ENCODE peak calls at places on chromosomes 13 and 19, in seven cellular contexts. One of them, this sample, is unnamed.

GRCh38 chr13:69565334-69565733 is 542.3 kb upstream of the ATXN8OS start:
- DNase-seq in midbrain: no peak
- DNase-seq in activated CD4-positive, alpha-beta T cell treated with anti-CD3 and anti-CD28 coated beads, Interleukin-2, amount 50 U/mL, for 1 hour: no peak
- DNase-seq in NCI-H1092 treated with DMSO at 0.1 percent for 48 hours: no peak
- DNase-seq in stimulated activated CD4-positive, alpha-beta T cell treated with anti-CD3 and anti-CD28 coated beads, Interleukin-2, amount 100 ng/mL, for 48 hours: no peak
- DNase-seq in right atrium auricular region: no peak
- DNase-seq in kidney epithelial cell: peak
- DNase-seq in this sample: no peak

GRCh38 chr19:18520848-18521691 is 800 bp downstream of the ELL start:
- DNase-seq in midbrain: no peak
- DNase-seq in activated CD4-positive, alpha-beta T cell treated with anti-CD3 and anti-CD28 coated beads, Interleukin-2, amount 50 U/mL, for 1 hour: peak
- DNase-seq in NCI-H1092 treated with DMSO at 0.1 percent for 48 hours: no peak
- DNase-seq in stimulated activated CD4-positive, alpha-beta T cell treated with anti-CD3 and anti-CD28 coated beads, Interleukin-2, amount 100 ng/mL, for 48 hours: no peak
- DNase-seq in right atrium auricular region: no peak
- DNase-seq in kidney epithelial cell: no peak
- DNase-seq in this sample: peak

GRCh38 chr19:48102870-48103751 is 7.5 kb downstream of the PLA2G4C start:
- DNase-seq in midbrain: no peak
- DNase-seq in activated CD4-positive, alpha-beta T cell treated with anti-CD3 and anti-CD28 coated beads, Interleukin-2, amount 50 U/mL, for 1 hour: peak
- DNase-seq in NCI-H1092 treated with DMSO at 0.1 percent for 48 hours: peak
- DNase-seq in stimulated activated CD4-positive, alpha-beta T cell treated with anti-CD3 and anti-CD28 coated beads, Interleukin-2, amount 100 ng/mL, for 48 hours: peak
- DNase-seq in right atrium auricular region: no peak
- DNase-seq in kidney epithelial cell: no peak
- DNase-seq in this sample: no peak

GRCh38 chr13:97743946-97744345 is 209.5 kb upstream of the IPO5 start:
- DNase-seq in midbrain: no peak
- DNase-seq in activated CD4-positive, alpha-beta T cell treated with anti-CD3 and anti-CD28 coated beads, Interleukin-2, amount 50 U/mL, for 1 hour: no peak
- DNase-seq in NCI-H1092 treated with DMSO at 0.1 percent for 48 hours: no peak
- DNase-seq in stimulated activated CD4-positive, alpha-beta T cell treated with anti-CD3 and anti-CD28 coated beads, Interleukin-2, amount 100 ng/mL, for 48 hours: no peak
- DNase-seq in right atrium auricular region: no peak
- DNase-seq in kidney epithelial cell: no peak
- DNase-seq in this sample: no peak

GRCh38 chr19:32475393-32475792 is 69.8 kb downstream of the DPY19L3 start:
- DNase-seq in midbrain: no peak
- DNase-seq in activated CD4-positive, alpha-beta T cell treated with anti-CD3 and anti-CD28 coated beads, Interleukin-2, amount 50 U/mL, for 1 hour: no peak
- DNase-seq in NCI-H1092 treated with DMSO at 0.1 percent for 48 hours: no peak
- DNase-seq in stimulated activated CD4-positive, alpha-beta T cell treated with anti-CD3 and anti-CD28 coated beads, Interleukin-2, amount 100 ng/mL, for 48 hours: no peak
- DNase-seq in right atrium auricular region: no peak
- DNase-seq in kidney epithelial cell: no peak
- DNase-seq in this sample: no peak

GRCh38 chr19:10353793-10354391 is 14.5 kb upstream of the ICAM3 start:
- DNase-seq in midbrain: no peak
- DNase-seq in activated CD4-positive, alpha-beta T cell treated with anti-CD3 and anti-CD28 coated beads, Interleukin-2, amount 50 U/mL, for 1 hour: peak
- DNase-seq in NCI-H1092 treated with DMSO at 0.1 percent for 48 hours: no peak
- DNase-seq in stimulated activated CD4-positive, alpha-beta T cell treated with anti-CD3 and anti-CD28 coated beads, Interleukin-2, amount 100 ng/mL, for 48 hours: peak
- DNase-seq in right atrium auricular region: peak
- DNase-seq in kidney epithelial cell: no peak
- DNase-seq in this sample: peak

GRCh38 chr13:113420833-113421600 is 32.3 kb downstream of the ADPRHL1 start:
- DNase-seq in midbrain: no peak
- DNase-seq in activated CD4-positive, alpha-beta T cell treated with anti-CD3 and anti-CD28 coated beads, Interleukin-2, amount 50 U/mL, for 1 hour: no peak
- DNase-seq in NCI-H1092 treated with DMSO at 0.1 percent for 48 hours: no peak
- DNase-seq in stimulated activated CD4-positive, alpha-beta T cell treated with anti-CD3 and anti-CD28 coated beads, Interleukin-2, amount 100 ng/mL, for 48 hours: no peak
- DNase-seq in right atrium auricular region: no peak
- DNase-seq in kidney epithelial cell: no peak
- DNase-seq in this sample: no peak

GRCh38 chr13:33182729-33183128 is 102.8 kb downstream of the STARD13 start:
- DNase-seq in midbrain: no peak
- DNase-seq in activated CD4-positive, alpha-beta T cell treated with anti-CD3 and anti-CD28 coated beads, Interleukin-2, amount 50 U/mL, for 1 hour: no peak
- DNase-seq in NCI-H1092 treated with DMSO at 0.1 percent for 48 hours: no peak
- DNase-seq in stimulated activated CD4-positive, alpha-beta T cell treated with anti-CD3 and anti-CD28 coated beads, Interleukin-2, amount 100 ng/mL, for 48 hours: no peak
- DNase-seq in right atrium auricular region: no peak
- DNase-seq in kidney epithelial cell: no peak
- DNase-seq in this sample: no peak

GRCh38 chr19:7731615-7732014 is 295 bp downstream of the CLEC4G start:
- DNase-seq in midbrain: no peak
- DNase-seq in activated CD4-positive, alpha-beta T cell treated with anti-CD3 and anti-CD28 coated beads, Interleukin-2, amount 50 U/mL, for 1 hour: no peak
- DNase-seq in NCI-H1092 treated with DMSO at 0.1 percent for 48 hours: no peak
- DNase-seq in stimulated activated CD4-positive, alpha-beta T cell treated with anti-CD3 and anti-CD28 coated beads, Interleukin-2, amount 100 ng/mL, for 48 hours: no peak
- DNase-seq in right atrium auricular region: no peak
- DNase-seq in kidney epithelial cell: no peak
- DNase-seq in this sample: no peak

GRCh38 chr19:55305491-55305890 is 19.6 kb downstream of the TMEM150B start:
- DNase-seq in midbrain: no peak
- DNase-seq in activated CD4-positive, alpha-beta T cell treated with anti-CD3 and anti-CD28 coated beads, Interleukin-2, amount 50 U/mL, for 1 hour: peak
- DNase-seq in NCI-H1092 treated with DMSO at 0.1 percent for 48 hours: peak
- DNase-seq in stimulated activated CD4-positive, alpha-beta T cell treated with anti-CD3 and anti-CD28 coated beads, Interleukin-2, amount 100 ng/mL, for 48 hours: peak
- DNase-seq in right atrium auricular region: no peak
- DNase-seq in kidney epithelial cell: no peak
- DNase-seq in this sample: peak

GRCh38 chr13:74047925-74048324 is 86.3 kb downstream of the KLF12 start:
- DNase-seq in midbrain: no peak
- DNase-seq in activated CD4-positive, alpha-beta T cell treated with anti-CD3 and anti-CD28 coated beads, Interleukin-2, amount 50 U/mL, for 1 hour: no peak
- DNase-seq in NCI-H1092 treated with DMSO at 0.1 percent for 48 hours: no peak
- DNase-seq in stimulated activated CD4-positive, alpha-beta T cell treated with anti-CD3 and anti-CD28 coated beads, Interleukin-2, amount 100 ng/mL, for 48 hours: no peak
- DNase-seq in right atrium auricular region: no peak
- DNase-seq in kidney epithelial cell: peak
- DNase-seq in this sample: no peak

GRCh38 chr19:17226002-17226933 is at the start of gene OCEL1:
- DNase-seq in midbrain: peak
- DNase-seq in activated CD4-positive, alpha-beta T cell treated with anti-CD3 and anti-CD28 coated beads, Interleukin-2, amount 50 U/mL, for 1 hour: peak
- DNase-seq in NCI-H1092 treated with DMSO at 0.1 percent for 48 hours: peak
- DNase-seq in stimulated activated CD4-positive, alpha-beta T cell treated with anti-CD3 and anti-CD28 coated beads, Interleukin-2, amount 100 ng/mL, for 48 hours: peak
- DNase-seq in right atrium auricular region: peak
- DNase-seq in kidney epithelial cell: peak
- DNase-seq in this sample: peak

GRCh38 chr19:54257116-54257480 is at the start of gene LILRB5:
- DNase-seq in midbrain: no peak
- DNase-seq in activated CD4-positive, alpha-beta T cell treated with anti-CD3 and anti-CD28 coated beads, Interleukin-2, amount 50 U/mL, for 1 hour: no peak
- DNase-seq in NCI-H1092 treated with DMSO at 0.1 percent for 48 hours: no peak
- DNase-seq in stimulated activated CD4-positive, alpha-beta T cell treated with anti-CD3 and anti-CD28 coated beads, Interleukin-2, amount 100 ng/mL, for 48 hours: no peak
- DNase-seq in right atrium auricular region: peak
- DNase-seq in kidney epithelial cell: no peak
- DNase-seq in this sample: no peak

GRCh38 chr13:24270639-24271131 is 38.7 kb upstream of the C1QTNF9 start:
- DNase-seq in midbrain: peak
- DNase-seq in activated CD4-positive, alpha-beta T cell treated with anti-CD3 and anti-CD28 coated beads, Interleukin-2, amount 50 U/mL, for 1 hour: peak
- DNase-seq in NCI-H1092 treated with DMSO at 0.1 percent for 48 hours: no peak
- DNase-seq in stimulated activated CD4-positive, alpha-beta T cell treated with anti-CD3 and anti-CD28 coated beads, Interleukin-2, amount 100 ng/mL, for 48 hours: peak
- DNase-seq in right atrium auricular region: peak
- DNase-seq in kidney epithelial cell: no peak
- DNase-seq in this sample: peak

GRCh38 chr13:57631607-57632275 is at the start of gene PCDH17:
- DNase-seq in midbrain: no peak
- DNase-seq in activated CD4-positive, alpha-beta T cell treated with anti-CD3 and anti-CD28 coated beads, Interleukin-2, amount 50 U/mL, for 1 hour: no peak
- DNase-seq in NCI-H1092 treated with DMSO at 0.1 percent for 48 hours: peak
- DNase-seq in stimulated activated CD4-positive, alpha-beta T cell treated with anti-CD3 and anti-CD28 coated beads, Interleukin-2, amount 100 ng/mL, for 48 hours: no peak
- DNase-seq in right atrium auricular region: peak
- DNase-seq in kidney epithelial cell: no peak
- DNase-seq in this sample: no peak

GRCh38 chr19:53102186-53102585 is 1.0 kb downstream of the ZNF160 start:
- DNase-seq in midbrain: no peak
- DNase-seq in activated CD4-positive, alpha-beta T cell treated with anti-CD3 and anti-CD28 coated beads, Interleukin-2, amount 50 U/mL, for 1 hour: no peak
- DNase-seq in NCI-H1092 treated with DMSO at 0.1 percent for 48 hours: no peak
- DNase-seq in stimulated activated CD4-positive, alpha-beta T cell treated with anti-CD3 and anti-CD28 coated beads, Interleukin-2, amount 100 ng/mL, for 48 hours: no peak
- DNase-seq in right atrium auricular region: no peak
- DNase-seq in kidney epithelial cell: no peak
- DNase-seq in this sample: no peak

GRCh38 chr13:86383561-86383960 is 584.3 kb upstream of the SLITRK6 start:
- DNase-seq in midbrain: no peak
- DNase-seq in activated CD4-positive, alpha-beta T cell treated with anti-CD3 and anti-CD28 coated beads, Interleukin-2, amount 50 U/mL, for 1 hour: no peak
- DNase-seq in NCI-H1092 treated with DMSO at 0.1 percent for 48 hours: peak
- DNase-seq in stimulated activated CD4-positive, alpha-beta T cell treated with anti-CD3 and anti-CD28 coated beads, Interleukin-2, amount 100 ng/mL, for 48 hours: no peak
- DNase-seq in right atrium auricular region: no peak
- DNase-seq in kidney epithelial cell: no peak
- DNase-seq in this sample: no peak

GRCh38 chr13:50208826-50209335 is 193.6 kb downstream of the KCNRG start:
- DNase-seq in midbrain: no peak
- DNase-seq in activated CD4-positive, alpha-beta T cell treated with anti-CD3 and anti-CD28 coated beads, Interleukin-2, amount 50 U/mL, for 1 hour: no peak
- DNase-seq in NCI-H1092 treated with DMSO at 0.1 percent for 48 hours: no peak
- DNase-seq in stimulated activated CD4-positive, alpha-beta T cell treated with anti-CD3 and anti-CD28 coated beads, Interleukin-2, amount 100 ng/mL, for 48 hours: no peak
- DNase-seq in right atrium auricular region: peak
- DNase-seq in kidney epithelial cell: peak
- DNase-seq in this sample: no peak

GRCh38 chr19:35135389-35135909 is 590 bp upstream of the LGI4 start:
- DNase-seq in midbrain: peak
- DNase-seq in activated CD4-positive, alpha-beta T cell treated with anti-CD3 and anti-CD28 coated beads, Interleukin-2, amount 50 U/mL, for 1 hour: peak
- DNase-seq in NCI-H1092 treated with DMSO at 0.1 percent for 48 hours: no peak
- DNase-seq in stimulated activated CD4-positive, alpha-beta T cell treated with anti-CD3 and anti-CD28 coated beads, Interleukin-2, amount 100 ng/mL, for 48 hours: peak
- DNase-seq in right atrium auricular region: peak
- DNase-seq in kidney epithelial cell: no peak
- DNase-seq in this sample: peak

GRCh38 chr19:13864223-13864512 is 12.8 kb upstream of the NANOS3 start:
- DNase-seq in midbrain: no peak
- DNase-seq in activated CD4-positive, alpha-beta T cell treated with anti-CD3 and anti-CD28 coated beads, Interleukin-2, amount 50 U/mL, for 1 hour: no peak
- DNase-seq in NCI-H1092 treated with DMSO at 0.1 percent for 48 hours: no peak
- DNase-seq in stimulated activated CD4-positive, alpha-beta T cell treated with anti-CD3 and anti-CD28 coated beads, Interleukin-2, amount 100 ng/mL, for 48 hours: no peak
- DNase-seq in right atrium auricular region: no peak
- DNase-seq in kidney epithelial cell: no peak
- DNase-seq in this sample: no peak

GRCh38 chr13:27012482-27013197 is 159.0 kb downstream of the USP12 start:
- DNase-seq in midbrain: no peak
- DNase-seq in activated CD4-positive, alpha-beta T cell treated with anti-CD3 and anti-CD28 coated beads, Interleukin-2, amount 50 U/mL, for 1 hour: no peak
- DNase-seq in NCI-H1092 treated with DMSO at 0.1 percent for 48 hours: no peak
- DNase-seq in stimulated activated CD4-positive, alpha-beta T cell treated with anti-CD3 and anti-CD28 coated beads, Interleukin-2, amount 100 ng/mL, for 48 hours: no peak
- DNase-seq in right atrium auricular region: no peak
- DNase-seq in kidney epithelial cell: peak
- DNase-seq in this sample: no peak

GRCh38 chr19:28468701-28469459 is 744.1 kb downstream of the UQCRFS1 start:
- DNase-seq in midbrain: no peak
- DNase-seq in activated CD4-positive, alpha-beta T cell treated with anti-CD3 and anti-CD28 coated beads, Interleukin-2, amount 50 U/mL, for 1 hour: peak
- DNase-seq in NCI-H1092 treated with DMSO at 0.1 percent for 48 hours: peak
- DNase-seq in stimulated activated CD4-positive, alpha-beta T cell treated with anti-CD3 and anti-CD28 coated beads, Interleukin-2, amount 100 ng/mL, for 48 hours: no peak
- DNase-seq in right atrium auricular region: no peak
- DNase-seq in kidney epithelial cell: peak
- DNase-seq in this sample: no peak

GRCh38 chr19:46453661-46454060 is 17.7 kb downstream of the PNMA8A start:
- DNase-seq in midbrain: no peak
- DNase-seq in activated CD4-positive, alpha-beta T cell treated with anti-CD3 and anti-CD28 coated beads, Interleukin-2, amount 50 U/mL, for 1 hour: no peak
- DNase-seq in NCI-H1092 treated with DMSO at 0.1 percent for 48 hours: no peak
- DNase-seq in stimulated activated CD4-positive, alpha-beta T cell treated with anti-CD3 and anti-CD28 coated beads, Interleukin-2, amount 100 ng/mL, for 48 hours: no peak
- DNase-seq in right atrium auricular region: no peak
- DNase-seq in kidney epithelial cell: no peak
- DNase-seq in this sample: no peak